ENCODE peak calls at places on chromosomes 7 and 10, in nine cellular contexts. R is left ventricle myocardium inferior; E is Panc1; G is fibroblast of lung; Q is spleen; Y is effector memory CD4-positive, alpha-beta T cell; M is adrenal gland; I is tibial artery; D is hepatocyte. C is an unnamed sample. For H3K4me1 and H3K27me3, the result is how much of the 10 kb centered on the place peaks cover.

GRCh38 chr7:130734525-130735272 is 692 bp upstream of the KLF14 start:
- DNase-seq in Y (no peak), M (no peak), G (no peak), D (no peak), R (no peak), E (no peak), Q (no peak), I (no peak), C (no peak)

GRCh38 chr7:143910473-143911248 is 8.7 kb upstream of the TCAF1 start:
- DNase-seq in Y (no peak), E (no peak), I (no peak), R (no peak), M (no peak), D (no peak), G (no peak), Q (no peak), C (no peak)

GRCh38 chr7:101664390-101664789 is 35.3 kb upstream of the MYL10 start:
- DNase-seq in G (no peak), E (no peak), Q (no peak), Y (no peak), R (no peak), M (no peak), I (no peak), D (no peak), C (no peak)

GRCh38 chr10:30437039-30437781 is 3.2 kb downstream of the MAP3K8 start:
- DNase-seq in Y (peak), I (no peak), M (no peak), R (no peak), D (no peak), G (peak), Q (no peak), E (no peak), C (peak)

GRCh38 chr7:155511597-155511996 is 34.8 kb downstream of the CNPY1 start:
- DNase-seq in E (no peak), D (no peak), Q (no peak), M (no peak), G (no peak), Y (no peak), R (no peak), I (no peak), C (no peak)

GRCh38 chr10:70759769-70760168 is 25.4 kb downstream of the TBATA start:
- DNase-seq in Y (no peak), D (no peak), E (no peak), G (no peak), Q (peak), R (no peak), M (no peak), I (peak), C (no peak)

GRCh38 chr10:68992721-68993440 is 4.3 kb downstream of the KIFBP start:
- DNase-seq in Q (no peak), Y (no peak), M (peak), E (no peak), D (peak), R (peak), I (peak), G (peak), C (no peak)

GRCh38 chr10:101940916-101941315 is 97.3 kb upstream of the KCNIP2 start:
- DNase-seq in Q (no peak), E (no peak), G (peak), M (no peak), Y (no peak), I (no peak), R (no peak), D (no peak), C (no peak)

GRCh38 chr7:80312139-80312661 is 177.6 kb downstream of the GNAI1 start:
- DNase-seq in Y (no peak), G (peak), Q (no peak), R (no peak), M (peak), I (no peak), E (peak), D (peak), C (no peak)

GRCh38 chr10:6399879-6400278 is 180.2 kb downstream of the PRKCQ start:
- DNase-seq in M (no peak), E (no peak), R (no peak), Q (no peak), I (no peak), Y (no peak), D (no peak), G (no peak), C (no peak)

GRCh38 chr7:126303926-126304325 is 948.8 kb downstream of the GRM8 start:
- DNase-seq in G (no peak), Y (no peak), D (no peak), E (no peak), I (no peak), R (no peak), M (no peak), Q (no peak), C (no peak)

GRCh38 chr7:138924551-138925225 is 56.5 kb downstream of the KIAA1549 start:
- DNase-seq in D (no peak), Y (no peak), I (no peak), M (no peak), R (no peak), E (no peak), G (no peak), Q (no peak), C (no peak)

GRCh38 chr10:77974396-77975074 is 48.0 kb upstream of the DLG5 start:
- DNase-seq in D (peak), G (peak), I (no peak), E (no peak), M (no peak), R (no peak), Q (no peak), Y (no peak), C (no peak)

GRCh38 chr10:77159538-77160110 is 478.0 kb downstream of the KCNMA1 start:
- DNase-seq in M (no peak), D (no peak), E (no peak), Q (no peak), I (no peak), G (peak), R (no peak), Y (no peak), C (no peak)

GRCh38 chr10:131845505-131846223 is 55.1 kb upstream of the PPP2R2D start:
- DNase-seq in G (no peak), I (peak), D (no peak), Q (peak), Y (no peak), E (no peak), R (no peak), M (no peak), C (no peak)

GRCh38 chr10:80199828-80200227 is 5.5 kb downstream of the ANXA11 start:
- DNase-seq in Y (no peak), E (no peak), Q (no peak), I (peak), M (peak), D (peak), G (peak), R (no peak), C (no peak)

GRCh38 chr7:86904949-86905834 is 154.3 kb downstream of the ELAPOR2 start:
- DNase-seq in G (peak), Y (no peak), M (peak), I (no peak), E (no peak), R (no peak), Q (no peak), D (peak), C (peak)

GRCh38 chr7:80885774-80886173 is 33.1 kb downstream of the SEMA3C start:
- DNase-seq in I (no peak), Y (no peak), M (no peak), G (no peak), E (no peak), Q (no peak), R (no peak), D (no peak), C (no peak)

GRCh38 chr10:131757285-131758058 is 143.3 kb upstream of the PPP2R2D start:
- DNase-seq in E (no peak), M (no peak), D (no peak), Y (no peak), R (no peak), G (no peak), Q (no peak), I (peak), C (no peak)

GRCh38 chr10:47027108-47027811 is 116.0 kb downstream of the PTPN20 start:
- DNase-seq in E (no peak), G (no peak), D (no peak), M (no peak), I (peak), Q (peak), Y (no peak), R (no peak), C (peak)

GRCh38 chr10:76052798-76053473 is 621.5 kb downstream of the LRMDA start:
- DNase-seq in Y (no peak), M (no peak), Q (no peak), D (no peak), E (no peak), G (no peak), R (no peak), I (no peak), C (no peak)

GRCh38 chr10:12849351-12850181 is 151.9 kb downstream of the CCDC3 start:
- DNase-seq in Y (no peak), M (no peak), Q (no peak), D (no peak), I (no peak), G (no peak), R (no peak), E (no peak), C (no peak)

GRCh38 chr7:26458751-26459150 is 167.1 kb downstream of the SNX10 start:
- DNase-seq in D (no peak), G (no peak), Y (no peak), M (no peak), R (no peak), E (no peak), I (no peak), Q (no peak), C (no peak)

GRCh38 chr7:2651336-2651735 is 19.6 kb downstream of the TTYH3 start:
- DNase-seq in I (no peak), Y (no peak), G (no peak), R (no peak), D (no peak), Q (no peak), M (no peak), E (no peak), C (peak)

GRCh38 chr10:11058965-11059364 is 41.3 kb downstream of the CELF2 start:
- DNase-seq in I (no peak), M (no peak), Y (no peak), E (no peak), D (peak), G (peak), Q (no peak), R (no peak), C (no peak)

GRCh38 chr10:90417056-90417455 is 440.8 kb downstream of the HTR7 start:
- DNase-seq in M (no peak), G (peak), I (no peak), Y (no peak), D (peak), R (no peak), E (no peak), Q (no peak), C (no peak)

GRCh38 chr10:42491001-42491592 is 147.3 kb downstream of the ZNF33B start:
- DNase-seq in G (peak), M (no peak), E (no peak), I (no peak), D (no peak), Y (no peak), Q (no peak), R (no peak), C (no peak)

GRCh38 chr7:140671966-140672365 is 779 bp upstream of the ADCK2 start:
- DNase-seq in E (no peak), G (no peak), R (no peak), Q (peak), D (no peak), M (no peak), I (peak), Y (no peak), C (no peak)

GRCh38 chr7:145339319-145339718 is 503.5 kb upstream of the TPK1 start:
- DNase-seq in M (no peak), D (no peak), G (no peak), Y (no peak), Q (no peak), I (no peak), R (no peak), E (no peak), C (no peak)

GRCh38 chr7:27953361-27953760 is 213.4 kb downstream of the TAX1BP1 start:
- DNase-seq in R (no peak), E (no peak), M (no peak), G (peak), D (no peak), I (no peak), Y (no peak), Q (no peak), C (no peak)

GRCh38 chr7:157312941-157313340 is 23.9 kb upstream of the DNAJB6 start:
- DNase-seq in M (no peak), I (no peak), R (no peak), Q (no peak), Y (no peak), E (no peak), D (no peak), G (no peak), C (no peak)

GRCh38 chr10:60282771-60283353 is 106.8 kb downstream of the ANK3 start:
- DNase-seq in Q (no peak), Y (no peak), R (no peak), E (peak), M (no peak), D (peak), I (no peak), G (peak), C (no peak)

GRCh38 chr7:6385110-6385792 is 62.5 kb downstream of the DAGLB start:
- DNase-seq in R (no peak), D (peak), Y (no peak), Q (no peak), I (no peak), G (peak), E (peak), M (no peak), C (peak)

GRCh38 chr7:117489911-117490310 is 10.1 kb downstream of the CFTR start:
- DNase-seq in Q (no peak), R (no peak), D (peak), E (no peak), G (no peak), M (no peak), Y (no peak), I (no peak), C (no peak)

GRCh38 chr7:776992-777520 is 50.0 kb upstream of the PRKAR1B start:
- DNase-seq in Q (no peak), G (peak), R (no peak), M (no peak), D (no peak), E (no peak), Y (no peak), I (no peak), C (no peak)
- H3K4me3 ChIP-seq in Q (no peak), G (no peak), R (no peak), M (no peak), D (no peak), E (no peak), Y (no peak), I (no peak), C (no peak)

DNA sequence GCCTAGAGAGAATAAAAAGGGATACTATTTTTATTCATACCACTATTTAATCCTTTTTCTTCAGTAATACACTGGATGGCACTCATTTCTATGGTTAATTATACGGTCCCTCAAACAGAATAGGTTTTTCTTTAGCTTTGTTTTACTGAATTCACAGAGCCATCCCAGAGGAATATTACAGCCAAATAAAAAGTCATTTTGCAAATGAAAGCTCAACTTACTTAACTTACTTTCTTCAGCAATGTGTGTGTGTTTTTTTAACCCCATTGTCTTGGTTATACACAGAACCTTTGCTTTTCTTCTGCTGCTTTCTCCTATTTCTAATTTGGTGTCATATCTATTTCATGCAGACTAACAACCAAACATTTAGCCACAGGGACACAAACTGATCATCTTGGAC is 40.6 kb downstream of the PIP4K2A start:
- DNase-seq in R (no peak), Q (no peak), Y (no peak), G (no peak), E (no peak), D (no peak), M (no peak), I (no peak), C (peak)
- H3K4me1 ChIP-seq in R (under half), Q (half or more), Y (half or more), G (under half), E (under half), D (under half), M (under half), I (under half), C (under half)

GRCh38 chr10:112424658-112425057 is 22.1 kb downstream of the ZDHHC6 start:
- DNase-seq in I (no peak), R (no peak), D (no peak), Q (no peak), G (no peak), M (no peak), Y (no peak), E (no peak), C (no peak)
- H3K27me3 ChIP-seq in I (under half), R (under half), D (under half), Q (under half), G (under half), M (under half), Y (under half), E (under half), C (under half)

GRCh38 chr7:111238891-111239290 is 148.0 kb downstream of the LRRN3 start:
- DNase-seq in M (no peak), E (no peak), I (no peak), Q (no peak), Y (no peak), G (peak), D (no peak), R (no peak), C (no peak)

GRCh38 chr7:111242361-111242760 is 151.4 kb downstream of the LRRN3 start:
- DNase-seq in D (no peak), E (no peak), R (no peak), I (no peak), G (no peak), M (no peak), Q (no peak), Y (no peak), C (no peak)

GRCh38 chr7:111240371-111240770 is 149.4 kb downstream of the LRRN3 start:
- DNase-seq in R (no peak), M (no peak), Y (no peak), I (no peak), E (no peak), D (no peak), G (no peak), Q (no peak), C (no peak)

GRCh38 chr7:111235709-111236108 is 144.8 kb downstream of the LRRN3 start:
- DNase-seq in I (no peak), Q (no peak), E (no peak), G (no peak), D (no peak), Y (no peak), M (no peak), R (no peak), C (no peak)

DNA sequence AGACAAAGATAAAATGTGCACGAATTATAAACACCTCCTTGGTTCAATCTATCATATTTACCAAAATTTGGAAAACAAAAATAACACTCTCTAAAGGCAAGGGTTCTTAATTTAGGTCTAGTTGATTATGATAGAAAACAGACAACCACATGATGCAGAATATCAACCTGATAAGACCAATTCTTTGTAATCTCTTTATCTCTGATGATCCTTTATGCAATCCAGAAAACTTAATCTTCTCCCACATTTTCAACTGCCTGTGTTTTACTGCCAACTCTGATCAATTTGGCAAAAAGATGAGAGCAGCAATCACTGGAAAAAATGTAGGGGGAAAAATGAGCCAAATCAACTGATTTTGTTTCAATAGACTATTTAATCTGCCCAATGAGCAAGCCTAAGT is 148.5 kb downstream of the LRRN3 start:
- DNase-seq in D (no peak), E (no peak), M (no peak), G (no peak), Y (no peak), I (no peak), Q (no peak), R (no peak), C (no peak)
- H3K4me3 ChIP-seq in D (no peak), E (no peak), M (no peak), G (no peak), Y (no peak), I (no peak), Q (no peak), R (peak), C (no peak)

DNA sequence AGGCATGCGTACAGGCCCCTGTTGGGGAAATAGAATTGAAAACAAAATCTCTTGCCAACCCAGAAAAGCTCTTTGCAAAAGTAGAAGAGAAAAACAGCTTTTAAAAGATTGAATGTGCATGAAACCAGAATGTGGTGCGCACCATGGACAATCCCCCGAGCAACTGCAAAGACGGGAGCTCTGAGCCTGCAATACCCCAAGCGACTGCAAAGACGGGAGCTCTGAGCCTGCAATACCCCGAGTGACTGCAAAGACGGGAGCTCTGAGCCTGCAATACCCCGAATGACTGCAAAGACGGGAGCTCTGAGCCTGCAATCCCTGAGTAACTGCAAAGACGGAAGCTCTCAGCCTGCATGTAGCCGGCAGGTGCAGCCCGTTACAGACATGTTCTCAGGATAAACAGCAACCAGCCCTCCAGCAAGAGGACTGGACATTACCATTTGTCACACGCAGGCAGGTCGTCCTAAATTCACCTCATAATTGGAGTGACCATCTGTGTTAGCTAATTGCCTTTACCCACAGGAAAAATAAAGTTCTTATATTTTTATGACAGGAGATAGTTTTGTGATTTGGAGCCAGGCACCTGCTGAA is 6.2 kb downstream of the ZNF775 start:
- DNase-seq in Y (no peak), D (no peak), R (no peak), E (no peak), G (no peak), I (no peak), Q (no peak), M (peak), C (no peak)
- H3K4me1 ChIP-seq in Y (under half), D (under half), R (under half), E (under half), G (under half), I (under half), Q (under half), M (under half), C (under half)

GRCh38 chr7:65749518-65749917 is 123.4 kb upstream of the VKORC1L1 start:
- DNase-seq in G (no peak), M (no peak), R (no peak), E (no peak), D (no peak), I (no peak), Y (no peak), Q (no peak), C (no peak)
- H3K27me3 ChIP-seq in G (under half), M (under half), R (under half), E (under half), D (under half), I (under half), Y (under half), Q (under half), C (under half)

DNA sequence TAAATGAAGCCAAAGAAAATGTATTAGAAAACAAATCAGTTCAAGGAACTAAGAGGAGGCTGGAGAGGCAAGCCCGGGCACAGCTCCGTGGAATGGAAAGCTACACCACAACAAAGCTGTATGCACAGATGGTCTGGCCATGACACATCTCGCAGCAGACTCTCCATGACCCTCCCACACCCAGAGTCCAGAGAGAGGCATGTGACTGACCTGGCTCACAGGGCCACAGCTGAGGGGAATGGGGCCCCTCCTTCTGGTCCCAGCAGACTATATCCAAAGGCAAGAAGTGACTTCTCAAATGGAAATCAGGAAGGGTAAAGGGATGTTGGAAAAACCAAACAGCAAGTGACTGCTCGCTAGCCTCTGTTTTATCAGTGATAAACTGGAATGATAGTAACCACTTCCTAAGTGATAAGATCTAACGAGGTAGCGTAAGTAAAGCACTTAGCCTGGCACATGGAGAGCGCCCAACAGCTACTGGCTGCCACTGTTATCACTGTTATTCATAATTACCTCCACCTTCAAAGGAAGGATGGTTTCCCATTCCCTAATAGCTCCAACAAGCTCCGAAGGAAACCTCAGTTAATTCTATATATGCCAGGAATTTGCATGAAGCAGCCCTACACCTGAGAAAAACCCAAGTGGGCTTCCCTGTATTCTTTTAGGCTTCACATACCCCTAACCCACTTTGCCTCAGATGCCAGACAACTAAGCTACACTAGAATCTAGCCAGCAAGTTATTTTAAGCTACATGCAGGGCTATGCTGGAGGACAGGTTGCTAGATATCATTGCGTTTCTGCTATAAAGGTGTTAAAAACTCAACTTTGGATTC is 8.4 kb downstream of the OSBPL3 start:
- DNase-seq in G (peak), Q (no peak), R (no peak), Y (no peak), E (no peak), M (no peak), D (peak), I (no peak), C (no peak)
- H3K4me3 ChIP-seq in G (no peak), Q (no peak), R (no peak), Y (no peak), E (no peak), M (no peak), D (no peak), I (no peak), C (no peak)